ENCODE peak calls at places on chromosomes 3 and 15, in four cellular contexts. One of them, this sample, is unnamed.

GRCh38 chr15:80070840-80071239 is 11.4 kb downstream of the ZFAND6 start:
- DNase-seq in CD8-positive, alpha-beta T cell: no peak
- DNase-seq in BE2C: no peak
- DNase-seq in brain microvascular endothelial cell: no peak
- DNase-seq in this sample: no peak

GRCh38 chr15:86494475-86494874 is 414.8 kb downstream of the AGBL1 start:
- DNase-seq in CD8-positive, alpha-beta T cell: no peak
- DNase-seq in BE2C: no peak
- DNase-seq in brain microvascular endothelial cell: no peak
- DNase-seq in this sample: no peak

GRCh38 chr3:195111322-195111710 is 159.6 kb downstream of the XXYLT1 start:
- DNase-seq in CD8-positive, alpha-beta T cell: no peak
- DNase-seq in BE2C: no peak
- DNase-seq in brain microvascular endothelial cell: no peak
- DNase-seq in this sample: no peak

GRCh38 chr3:7270731-7271130 is 409.8 kb downstream of the GRM7 start:
- DNase-seq in CD8-positive, alpha-beta T cell: no peak
- DNase-seq in BE2C: no peak
- DNase-seq in brain microvascular endothelial cell: no peak
- DNase-seq in this sample: no peak

GRCh38 chr3:43178891-43179366 is 73.0 kb upstream of the POMGNT2 start:
- DNase-seq in CD8-positive, alpha-beta T cell: no peak
- DNase-seq in BE2C: no peak
- DNase-seq in brain microvascular endothelial cell: peak; percentile 42
- DNase-seq in this sample: peak; percentile 75

GRCh38 chr15:83890584-83890983 is 236.7 kb downstream of the ADAMTSL3 start:
- DNase-seq in CD8-positive, alpha-beta T cell: no peak
- DNase-seq in BE2C: no peak
- DNase-seq in brain microvascular endothelial cell: no peak
- DNase-seq in this sample: no peak

GRCh38 chr3:123287051-123287961 is 85.6 kb downstream of the SEC22A start:
- DNase-seq in CD8-positive, alpha-beta T cell: no peak
- DNase-seq in BE2C: no peak
- DNase-seq in brain microvascular endothelial cell: no peak
- DNase-seq in this sample: no peak

GRCh38 chr15:43286074-43286473 is 19.3 kb upstream of the TGM5 start:
- DNase-seq in CD8-positive, alpha-beta T cell: no peak
- DNase-seq in BE2C: no peak
- DNase-seq in brain microvascular endothelial cell: no peak
- DNase-seq in this sample: no peak

GRCh38 chr3:76063019-76063418 is 277.7 kb upstream of the ZNF717 start:
- DNase-seq in CD8-positive, alpha-beta T cell: no peak
- DNase-seq in BE2C: no peak
- DNase-seq in brain microvascular endothelial cell: peak; percentile 69
- DNase-seq in this sample: peak; percentile 63

GRCh38 chr3:32322311-32322710 is 69.3 kb upstream of the CMTM7 start:
- DNase-seq in CD8-positive, alpha-beta T cell: no peak
- DNase-seq in BE2C: no peak
- DNase-seq in brain microvascular endothelial cell: no peak
- DNase-seq in this sample: no peak

GRCh38 chr3:54630111-54630623 is 297.7 kb downstream of the LRTM1 start:
- DNase-seq in CD8-positive, alpha-beta T cell: no peak
- DNase-seq in BE2C: no peak
- DNase-seq in brain microvascular endothelial cell: no peak
- DNase-seq in this sample: no peak

GRCh38 chr3:127668906-127669305 is 3.8 kb upstream of the ABTB1 start:
- DNase-seq in CD8-positive, alpha-beta T cell: no peak
- DNase-seq in BE2C: no peak
- DNase-seq in brain microvascular endothelial cell: no peak
- DNase-seq in this sample: no peak

GRCh38 chr3:4906107-4906621 is 73.1 kb upstream of the BHLHE40 start:
- DNase-seq in CD8-positive, alpha-beta T cell: no peak
- DNase-seq in BE2C: peak; percentile 9
- DNase-seq in brain microvascular endothelial cell: peak; percentile 86
- DNase-seq in this sample: no peak

GRCh38 chr3:33915796-33916589 is 117.6 kb downstream of the PDCD6IP start:
- DNase-seq in CD8-positive, alpha-beta T cell: no peak
- DNase-seq in BE2C: peak; percentile 6
- DNase-seq in brain microvascular endothelial cell: no peak
- DNase-seq in this sample: no peak

GRCh38 chr3:138219255-138219654 is 32.2 kb downstream of the ARMC8 start:
- DNase-seq in CD8-positive, alpha-beta T cell: no peak
- DNase-seq in BE2C: no peak
- DNase-seq in brain microvascular endothelial cell: peak; percentile 61
- DNase-seq in this sample: no peak

GRCh38 chr15:92638709-92639365 is 16.7 kb downstream of the FAM174B start:
- DNase-seq in CD8-positive, alpha-beta T cell: no peak
- DNase-seq in BE2C: no peak
- DNase-seq in brain microvascular endothelial cell: no peak
- DNase-seq in this sample: no peak

GRCh38 chr3:112009670-112010069 is 10.9 kb downstream of the TAGLN3 start:
- DNase-seq in CD8-positive, alpha-beta T cell: no peak
- DNase-seq in BE2C: no peak
- DNase-seq in brain microvascular endothelial cell: no peak
- DNase-seq in this sample: no peak

GRCh38 chr3:151686257-151686656 is 47.5 kb upstream of the AADACL2 start:
- DNase-seq in CD8-positive, alpha-beta T cell: no peak
- DNase-seq in BE2C: no peak
- DNase-seq in brain microvascular endothelial cell: no peak
- DNase-seq in this sample: no peak

GRCh38 chr15:61459785-61460707 is 230.9 kb upstream of the RORA start:
- DNase-seq in CD8-positive, alpha-beta T cell: no peak
- DNase-seq in BE2C: peak; percentile 66
- DNase-seq in brain microvascular endothelial cell: peak; percentile 85
- DNase-seq in this sample: peak; percentile 68

GRCh38 chr15:40352221-40352901 is 1.5 kb downstream of the PHGR1 start:
- DNase-seq in CD8-positive, alpha-beta T cell: no peak
- DNase-seq in BE2C: no peak
- DNase-seq in brain microvascular endothelial cell: no peak
- DNase-seq in this sample: no peak

GRCh38 chr3:111667621-111668239 is 72.6 kb upstream of the ZBED2 start:
- DNase-seq in CD8-positive, alpha-beta T cell: peak; percentile 46
- DNase-seq in BE2C: no peak
- DNase-seq in brain microvascular endothelial cell: peak; percentile 44
- DNase-seq in this sample: no peak

GRCh38 chr15:67043939-67044771 is 21.2 kb upstream of the SMAD3 start:
- DNase-seq in CD8-positive, alpha-beta T cell: no peak
- DNase-seq in BE2C: no peak
- DNase-seq in brain microvascular endothelial cell: no peak
- DNase-seq in this sample: peak; percentile 95

GRCh38 chr3:4060064-4060463 is 243.1 kb upstream of the SETMAR start:
- DNase-seq in CD8-positive, alpha-beta T cell: no peak
- DNase-seq in BE2C: no peak
- DNase-seq in brain microvascular endothelial cell: no peak
- DNase-seq in this sample: peak; percentile 79

GRCh38 chr3:116005404-116005803 is 382.1 kb downstream of the GAP43 start:
- DNase-seq in CD8-positive, alpha-beta T cell: no peak
- DNase-seq in BE2C: peak; percentile 60
- DNase-seq in brain microvascular endothelial cell: peak; percentile 98
- DNase-seq in this sample: peak; percentile 97

GRCh38 chr3:126267169-126267975 is 87.0 kb upstream of the ALDH1L1 start:
- DNase-seq in CD8-positive, alpha-beta T cell: no peak
- DNase-seq in BE2C: peak; percentile 57
- DNase-seq in brain microvascular endothelial cell: peak; percentile 89
- DNase-seq in this sample: peak; percentile 85

GRCh38 chr3:171058058-171058457 is 31.5 kb upstream of the SLC2A2 start:
- DNase-seq in CD8-positive, alpha-beta T cell: no peak
- DNase-seq in BE2C: no peak
- DNase-seq in brain microvascular endothelial cell: no peak
- DNase-seq in this sample: no peak

GRCh38 chr3:31522152-31522551 is 10.6 kb upstream of the STT3B start:
- DNase-seq in CD8-positive, alpha-beta T cell: no peak
- DNase-seq in BE2C: no peak
- DNase-seq in brain microvascular endothelial cell: no peak
- DNase-seq in this sample: no peak

GRCh38 chr3:114878119-114878839 is 268.8 kb downstream of the ZBTB20 start:
- DNase-seq in CD8-positive, alpha-beta T cell: no peak
- DNase-seq in BE2C: no peak
- DNase-seq in brain microvascular endothelial cell: peak; percentile 37
- DNase-seq in this sample: no peak

GRCh38 chr3:131688370-131688769 is 185.6 kb upstream of the MRPL3 start:
- DNase-seq in CD8-positive, alpha-beta T cell: no peak
- DNase-seq in BE2C: no peak
- DNase-seq in brain microvascular endothelial cell: no peak
- DNase-seq in this sample: no peak

GRCh38 chr3:60301142-60301541 is 950.1 kb downstream of the FHIT start:
- DNase-seq in CD8-positive, alpha-beta T cell: no peak
- DNase-seq in BE2C: no peak
- DNase-seq in brain microvascular endothelial cell: peak; percentile 26
- DNase-seq in this sample: no peak

GRCh38 chr3:194137314-194138097 is 1.6 kb downstream of the HES1 start:
- DNase-seq in CD8-positive, alpha-beta T cell: peak; percentile 21
- DNase-seq in BE2C: peak; percentile 68
- DNase-seq in brain microvascular endothelial cell: peak; percentile 45
- DNase-seq in this sample: peak; percentile 63

DNA sequence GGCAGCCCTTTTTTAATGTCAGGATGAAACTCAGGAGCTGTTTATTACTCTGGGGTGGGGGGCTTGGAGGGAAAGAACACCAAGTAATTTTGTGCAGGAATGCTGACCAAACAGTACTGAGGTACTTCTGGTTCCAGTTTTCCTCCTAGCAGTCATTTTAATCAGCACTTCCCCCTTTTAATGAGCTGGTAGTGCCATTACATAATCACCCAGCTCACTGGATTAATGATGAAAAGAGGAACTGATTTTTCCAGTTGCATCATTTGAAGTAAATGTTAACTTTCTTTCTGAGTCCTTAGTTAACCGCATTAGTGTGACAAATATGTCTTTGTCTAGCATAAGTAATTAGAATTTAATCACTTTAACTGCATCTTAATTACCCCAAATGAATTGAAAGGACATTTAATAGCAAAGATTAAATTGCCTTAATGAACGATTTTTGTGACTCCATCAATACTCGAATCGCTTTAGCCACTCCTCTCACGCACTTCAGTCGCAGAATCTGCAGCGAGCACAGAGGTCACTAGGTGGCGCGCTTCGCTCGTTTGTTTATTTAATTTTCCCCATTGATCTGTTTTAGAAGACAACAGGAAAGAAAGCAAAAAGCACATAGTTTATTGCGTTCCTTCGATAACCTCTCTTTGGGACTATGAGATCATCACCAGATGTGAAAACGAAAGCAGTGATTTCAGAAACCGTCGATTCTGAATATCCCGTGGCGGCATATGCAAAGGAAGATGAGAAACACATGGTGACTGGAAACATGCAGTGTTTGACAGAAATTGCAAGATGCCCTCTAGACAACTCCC is 9.8 kb downstream of the ONECUT1 start:
- DNase-seq in CD8-positive, alpha-beta T cell: peak; percentile 45
- DNase-seq in BE2C: peak; percentile 58
- DNase-seq in brain microvascular endothelial cell: peak; percentile 52
- DNase-seq in this sample: no peak
- H3K4me3 ChIP-seq in CD8-positive, alpha-beta T cell: no peak overlapping the region
- H3K4me3 ChIP-seq in BE2C: no peak overlapping the region
- H3K4me3 ChIP-seq in brain microvascular endothelial cell: no peak overlapping the region
- H3K4me3 ChIP-seq in this sample: no peak overlapping the region

DNA sequence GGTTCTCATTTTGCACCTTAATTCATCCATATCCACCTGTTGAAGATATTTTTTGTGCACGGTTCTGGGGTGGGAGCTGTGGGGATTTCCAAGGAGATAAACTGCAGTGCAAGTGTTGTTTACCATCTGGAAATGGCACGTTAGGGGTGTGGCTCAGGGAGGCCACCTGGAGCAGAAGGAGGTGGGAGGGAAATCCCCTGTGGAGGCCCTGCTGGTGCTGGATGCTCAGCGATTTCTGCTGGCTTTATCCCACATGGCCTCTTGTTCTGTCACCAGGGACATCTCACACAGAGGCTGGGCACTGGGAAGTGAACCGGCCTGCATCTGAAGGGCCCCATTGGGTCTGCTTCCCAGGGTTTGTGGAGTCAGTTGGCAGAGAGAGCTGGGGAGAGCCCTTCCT is 24.3 kb downstream of the TRPM1 start:
- DNase-seq in CD8-positive, alpha-beta T cell: no peak
- DNase-seq in BE2C: no peak
- DNase-seq in brain microvascular endothelial cell: no peak
- DNase-seq in this sample: no peak
- H3K27me3 ChIP-seq in CD8-positive, alpha-beta T cell: no peaks in the 10 kb centered on the region
- H3K27me3 ChIP-seq in BE2C: peaks cover 21% of the 10 kb centered on the region
- H3K27me3 ChIP-seq in brain microvascular endothelial cell: no peaks in the 10 kb centered on the region
- H3K27me3 ChIP-seq in this sample: no peaks in the 10 kb centered on the region

DNA sequence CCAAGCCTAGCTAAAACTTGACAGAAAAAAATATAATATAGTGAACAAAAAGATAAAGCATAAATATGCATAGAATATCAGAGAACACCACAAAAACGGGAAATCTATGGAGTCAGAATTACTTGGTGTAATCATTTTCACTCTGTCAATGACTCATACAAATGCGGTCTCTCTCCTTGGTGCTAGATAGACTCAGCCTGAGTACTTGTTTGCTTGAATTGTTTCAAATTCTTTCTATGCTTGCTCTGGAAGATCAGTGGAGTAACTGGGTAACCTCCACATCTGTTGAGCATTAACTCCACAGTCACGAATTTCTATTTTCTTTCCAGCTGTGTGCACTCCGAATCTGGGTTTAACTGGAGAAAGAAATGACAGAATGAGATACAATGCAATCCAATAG is 760.4 kb downstream of the ZPLD1 start:
- DNase-seq in CD8-positive, alpha-beta T cell: no peak
- DNase-seq in BE2C: no peak
- DNase-seq in brain microvascular endothelial cell: no peak
- DNase-seq in this sample: no peak
- H3K36me3 ChIP-seq in CD8-positive, alpha-beta T cell: no peaks in the 10 kb centered on the region
- H3K36me3 ChIP-seq in BE2C: no peaks in the 10 kb centered on the region
- H3K36me3 ChIP-seq in brain microvascular endothelial cell: no peaks in the 10 kb centered on the region
- H3K36me3 ChIP-seq in this sample: no peaks in the 10 kb centered on the region

DNA sequence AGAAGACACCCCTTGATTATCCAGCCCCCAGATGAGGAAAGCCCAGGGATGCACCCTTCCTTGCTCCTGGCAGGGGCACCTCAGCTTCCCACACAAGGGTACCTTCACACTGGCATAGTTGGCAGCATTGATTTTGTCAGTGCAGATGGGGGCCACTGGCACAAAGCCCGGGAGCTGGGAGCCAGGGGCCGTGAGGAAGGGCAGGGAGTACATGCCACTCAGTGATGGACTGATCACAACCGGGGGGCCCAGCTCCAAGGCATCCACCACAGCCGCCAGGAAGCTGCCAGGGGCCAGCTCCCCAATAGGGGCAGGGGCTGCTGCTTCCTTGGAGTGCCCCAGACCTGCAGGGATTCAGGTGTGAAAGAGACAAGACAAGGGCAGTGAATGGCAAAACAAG is 2.6 kb upstream of the PCBP4 start:
- DNase-seq in CD8-positive, alpha-beta T cell: no peak
- DNase-seq in BE2C: no peak
- DNase-seq in brain microvascular endothelial cell: no peak
- DNase-seq in this sample: no peak
- H3K4me3 ChIP-seq in CD8-positive, alpha-beta T cell: no peak overlapping the region
- H3K4me3 ChIP-seq in BE2C: no peak overlapping the region
- H3K4me3 ChIP-seq in brain microvascular endothelial cell: no peak overlapping the region
- H3K4me3 ChIP-seq in this sample: no peak overlapping the region

GRCh38 chr15:89360294-89360971 is 25.8 kb upstream of the POLG start:
- DNase-seq in CD8-positive, alpha-beta T cell: no peak
- DNase-seq in BE2C: peak; percentile 83
- DNase-seq in brain microvascular endothelial cell: no peak
- DNase-seq in this sample: no peak
- H3K27me3 ChIP-seq in CD8-positive, alpha-beta T cell: peaks cover 68% of the 10 kb centered on the region
- H3K27me3 ChIP-seq in BE2C: peaks cover 4% of the 10 kb centered on the region
- H3K27me3 ChIP-seq in brain microvascular endothelial cell: peaks cover 85% of the 10 kb centered on the region
- H3K27me3 ChIP-seq in this sample: peaks cover 79% of the 10 kb centered on the region

This sample was measured in MG63.